ENCODE peak calls at places on chromosomes 4 and X, in eight cellular contexts. L, M, Z, O, R, F, H and I are unnamed samples. For H3K4me1, the result is how much of the 10 kb centered on the place peaks cover.

GRCh38 chr4:67751260-67751659 is 2.9 kb downstream of the GNRHR start:
- DNase-seq in L (no peak), M (no peak), F (no peak), H (peak), R (peak), O (no peak), Z (no peak), I (peak)

GRCh38 chr4:82629238-82630000 is 67.6 kb upstream of the TMEM150C start:
- DNase-seq in L (no peak), R (no peak), Z (no peak), F (no peak), M (no peak), H (peak), O (no peak), I (no peak)

GRCh38 chr4:181006509-181007290 is 1236.5 kb upstream of the TENM3 start:
- DNase-seq in Z (no peak), L (no peak), H (no peak), O (no peak), M (no peak), R (peak), F (no peak), I (no peak)

GRCh38 chr4:154818230-154818629 is 37.2 kb downstream of the RBM46 start:
- DNase-seq in H (no peak), L (no peak), M (no peak), O (no peak), Z (no peak), F (no peak), R (no peak), I (no peak)

GRCh38 chrX:135421537-135421931 is 210 bp upstream of the SMIM10L2A start:
- DNase-seq in R (peak), L (peak), O (peak), Z (peak), F (peak), M (peak), H (peak), I (peak)

GRCh38 chrX:47683171-47684145 is 24.5 kb upstream of the UXT start:
- DNase-seq in L (peak), R (no peak), H (no peak), M (no peak), O (no peak), Z (no peak), F (no peak), I (no peak)

GRCh38 chr4:142265536-142265935 is 580.6 kb downstream of the INPP4B start:
- DNase-seq in M (no peak), R (peak), L (no peak), F (no peak), H (peak), Z (no peak), O (no peak), I (peak)

GRCh38 chr4:184170996-184171395 is 46.7 kb downstream of the ENPP6 start:
- DNase-seq in O (peak), H (peak), Z (peak), R (peak), M (no peak), L (no peak), F (no peak), I (peak)

GRCh38 chrX:81301877-81302276 is 100.0 kb downstream of the SH3BGRL start:
- DNase-seq in F (no peak), H (peak), R (peak), L (no peak), Z (no peak), O (no peak), M (no peak), I (peak)

GRCh38 chr4:185142911-185143595 is at the start of gene SLC25A4:
- DNase-seq in R (peak), H (peak), O (peak), M (peak), Z (peak), L (peak), F (peak), I (peak)

GRCh38 chr4:88010921-88011320 is 3.5 kb downstream of the PKD2 start:
- DNase-seq in Z (no peak), H (peak), O (no peak), L (no peak), F (no peak), R (peak), M (no peak), I (peak)

GRCh38 chrX:54043084-54043483 is 1.2 kb downstream of the PHF8 start:
- DNase-seq in M (no peak), O (no peak), H (no peak), Z (no peak), L (no peak), F (peak), R (no peak), I (no peak)

GRCh38 chr4:99076292-99076976 is 12.2 kb downstream of the ADH5 start:
- DNase-seq in R (no peak), L (no peak), F (no peak), M (no peak), H (no peak), O (no peak), Z (no peak), I (no peak)

GRCh38 chrX:44529315-44529714 is 13.3 kb downstream of the FUNDC1 start:
- DNase-seq in M (no peak), R (no peak), L (no peak), Z (no peak), F (no peak), O (no peak), H (peak), I (no peak)

GRCh38 chr4:188714907-188715306 is 575.7 kb downstream of the TRIML1 start:
- DNase-seq in R (peak), F (no peak), M (no peak), Z (no peak), H (peak), L (no peak), O (no peak), I (peak)

GRCh38 chr4:48290146-48290772 is 20.6 kb upstream of the TEC start:
- DNase-seq in L (peak), R (no peak), H (no peak), O (no peak), F (no peak), Z (peak), M (peak), I (no peak)

GRCh38 chrX:148871422-148872152 is 371.2 kb downstream of the AFF2 start:
- DNase-seq in H (peak), R (peak), L (no peak), O (no peak), M (no peak), Z (no peak), F (no peak), I (peak)

GRCh38 chr4:144208074-144208473 is 67.6 kb upstream of the GYPA start:
- DNase-seq in M (no peak), F (no peak), R (no peak), O (no peak), L (no peak), Z (no peak), H (no peak), I (no peak)

GRCh38 chrX:68307767-68308166 is 125.5 kb downstream of the OPHN1 start:
- DNase-seq in O (no peak), R (peak), H (peak), F (no peak), L (no peak), Z (no peak), M (no peak), I (peak)

GRCh38 chr4:185510803-185511202 is 24.5 kb downstream of the PDLIM3 start:
- DNase-seq in H (no peak), Z (no peak), L (no peak), O (no peak), F (no peak), M (no peak), R (no peak), I (no peak)

GRCh38 chr4:71553605-71554004 is 214.8 kb downstream of the SLC4A4 start:
- DNase-seq in M (peak), R (peak), Z (peak), H (peak), L (peak), O (no peak), F (no peak), I (no peak)

GRCh38 chr4:71549516-71550160 is 210.8 kb downstream of the SLC4A4 start:
- DNase-seq in L (no peak), F (no peak), Z (no peak), H (peak), O (no peak), R (no peak), M (no peak), I (no peak)

GRCh38 chr4:71545168-71545567 is 206.3 kb downstream of the SLC4A4 start:
- DNase-seq in H (peak), R (peak), O (no peak), F (no peak), M (no peak), Z (no peak), L (no peak), I (peak)

GRCh38 chr4:71554025-71554424 is 215.2 kb downstream of the SLC4A4 start:
- DNase-seq in O (no peak), L (no peak), H (no peak), R (no peak), F (no peak), Z (no peak), M (no peak), I (no peak)

DNA sequence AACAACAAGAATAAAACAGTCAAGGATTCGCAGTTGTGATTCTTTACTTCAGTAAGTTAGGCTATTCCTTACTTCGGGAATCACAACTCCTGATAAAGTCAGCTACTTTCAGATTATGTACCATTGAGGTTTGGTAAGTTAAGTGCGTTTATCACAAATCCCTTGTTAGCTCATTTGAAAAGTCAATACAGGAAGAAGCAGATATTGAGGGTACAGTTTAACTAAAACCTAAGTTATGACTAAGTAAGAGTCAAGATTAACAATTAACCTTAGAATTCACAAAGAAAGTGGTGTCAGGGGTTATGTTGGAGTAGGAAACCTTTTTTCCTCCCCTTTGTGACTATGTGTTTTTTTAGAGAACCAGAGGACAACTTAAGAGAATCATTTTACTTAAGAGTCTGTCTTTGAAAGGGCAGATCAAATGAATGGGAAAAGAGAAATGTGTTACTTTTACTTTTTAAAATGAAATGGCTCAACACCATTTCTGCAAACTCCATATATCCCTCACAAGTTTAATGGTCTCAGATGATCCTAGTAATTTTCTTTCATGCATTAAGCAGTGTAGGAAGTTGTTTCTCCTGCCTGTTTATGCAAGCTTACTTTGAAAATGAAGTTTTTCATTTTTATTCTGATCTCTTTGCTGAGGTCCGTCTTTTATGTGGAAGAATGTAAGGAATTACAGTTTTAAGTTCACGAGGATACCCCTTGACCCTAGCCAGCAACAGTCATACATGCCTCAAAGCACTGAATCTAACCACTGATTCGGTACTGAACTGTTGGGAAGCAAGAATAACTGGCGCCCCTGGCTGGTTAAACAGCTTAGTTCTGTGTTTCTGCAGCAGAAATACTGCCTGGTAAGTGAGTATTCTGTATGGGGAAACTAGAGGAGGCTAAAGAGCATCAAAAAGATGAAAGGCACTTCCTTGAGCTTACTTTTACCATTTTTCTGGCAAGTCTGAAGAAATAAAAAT is 211.7 kb downstream of the SLC4A4 start:
- DNase-seq in L (no peak), Z (peak), H (peak), M (peak), F (no peak), O (no peak), R (peak), I (peak)
- H2AFZ ChIP-seq in L (no peak), Z (no peak), H (no peak), M (no peak), F (no peak), O (no peak), R (no peak), I (no peak)

GRCh38 chr4:86452323-86452995 is 92.6 kb upstream of the MAPK10 start:
- DNase-seq in R (no peak), O (no peak), L (no peak), F (no peak), Z (no peak), M (no peak), H (peak), I (no peak)
- H3K4me1 ChIP-seq in R (under half), O (under half), L (under half), F (under half), Z (half or more), M (under half), H (under half), I (under half)

GRCh38 chrX:129650821-129651510 is 3.8 kb downstream of the APLN start:
- DNase-seq in O (peak), L (no peak), M (no peak), Z (no peak), F (no peak), R (no peak), H (no peak), I (no peak)

GRCh38 chrX:129653181-129653984 is 1.4 kb downstream of the APLN start:
- DNase-seq in F (no peak), Z (no peak), H (no peak), R (no peak), L (no peak), M (no peak), O (peak), I (no peak)

GRCh38 chrX:129653985-129654651 is 638 bp downstream of the APLN start:
- DNase-seq in F (no peak), L (no peak), H (no peak), Z (no peak), M (peak), R (peak), O (no peak), I (no peak)

GRCh38 chrX:129651756-129652564 is 2.8 kb downstream of the APLN start:
- DNase-seq in F (no peak), H (no peak), M (no peak), O (peak), R (no peak), L (no peak), Z (no peak), I (no peak)

DNA sequence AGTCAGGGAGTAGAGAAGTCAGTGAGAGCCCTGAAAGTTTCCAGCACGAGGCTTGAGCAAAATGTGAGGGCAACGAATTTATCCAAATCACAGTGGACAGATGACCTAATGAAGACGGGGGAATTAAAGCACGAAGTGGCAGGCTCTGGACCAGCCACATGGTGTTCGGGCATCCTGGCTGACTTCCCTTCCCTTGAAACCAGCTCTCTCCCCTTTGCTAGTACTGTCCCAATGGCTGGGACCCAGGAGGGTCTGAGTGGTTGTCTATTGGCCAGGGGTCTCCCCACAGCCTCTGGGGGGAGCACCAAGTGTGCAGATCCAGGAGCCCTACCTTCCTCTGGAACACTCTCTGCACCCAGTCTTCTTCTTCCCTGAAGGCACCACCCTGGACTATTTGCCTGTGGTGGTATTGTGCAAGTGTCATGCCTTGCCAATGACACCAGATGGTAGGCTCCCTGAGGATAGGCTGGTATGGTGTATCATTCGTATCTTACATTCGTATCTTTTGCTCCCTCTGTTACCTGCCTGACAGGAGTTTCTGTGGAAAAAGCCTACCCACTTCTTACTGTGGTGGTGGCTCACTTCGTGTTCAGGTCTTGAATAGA is 2.1 kb downstream of the APLN start:
- DNase-seq in R (no peak), Z (no peak), F (no peak), L (no peak), H (no peak), M (no peak), O (peak), I (no peak)
- H2AFZ ChIP-seq in R (no peak), Z (no peak), F (no peak), L (no peak), H (no peak), M (no peak), O (no peak), I (no peak)

GRCh38 chr4:80268081-80268823 is 1.8 kb downstream of the FGF5 start:
- DNase-seq in L (no peak), Z (peak), F (no peak), O (peak), R (peak), H (peak), M (peak), I (peak)
- H3K4me1 ChIP-seq in L (under half), Z (under half), F (under half), O (under half), R (under half), H (under half), M (under half), I (under half)

GRCh38 chr4:109234596-109234995 is 67.9 kb downstream of the COL25A1 start:
- DNase-seq in O (no peak), Z (no peak), R (no peak), F (no peak), H (no peak), L (no peak), M (no peak), I (no peak)

GRCh38 chr4:109231331-109231730 is 71.1 kb downstream of the COL25A1 start:
- DNase-seq in M (no peak), F (no peak), R (no peak), H (no peak), L (no peak), Z (no peak), O (no peak), I (no peak)

GRCh38 chr4:109233585-109233984 is 68.9 kb downstream of the COL25A1 start:
- DNase-seq in L (no peak), F (no peak), Z (no peak), M (no peak), O (no peak), H (no peak), R (no peak), I (no peak)

GRCh38 chr4:109235683-109236082 is 66.8 kb downstream of the COL25A1 start:
- DNase-seq in M (no peak), R (no peak), Z (no peak), O (no peak), H (no peak), L (no peak), F (no peak), I (no peak)

GRCh38 chr4:109232666-109233065 is 69.8 kb downstream of the COL25A1 start:
- DNase-seq in F (no peak), H (no peak), O (no peak), R (peak), Z (no peak), M (no peak), L (no peak), I (peak)
- H2AFZ ChIP-seq in F (no peak), H (no peak), O (no peak), R (no peak), Z (no peak), M (no peak), L (no peak), I (no peak)

DNA sequence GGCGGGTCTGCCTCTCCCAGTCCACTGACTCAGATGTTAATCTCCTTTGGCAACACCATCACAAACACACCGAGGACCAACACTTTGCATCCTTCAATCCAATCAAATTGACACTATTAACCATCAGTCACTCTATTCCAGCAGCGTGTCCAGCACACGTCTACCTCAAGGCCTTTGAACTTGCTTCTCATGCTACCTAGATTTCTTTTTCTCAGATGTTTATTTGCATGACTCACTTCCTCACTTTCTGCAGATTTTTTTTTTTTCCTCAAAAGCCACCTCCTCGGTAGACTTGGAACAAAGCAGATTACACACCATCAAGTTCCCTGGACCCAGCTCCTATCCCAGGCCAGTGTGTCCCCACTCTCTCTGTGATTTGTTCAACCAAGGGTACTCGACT is 49.5 kb downstream of the SUPT20HL2 start:
- DNase-seq in R (peak), Z (no peak), H (peak), L (no peak), F (no peak), M (no peak), O (no peak), I (no peak)
- H3K4me1 ChIP-seq in R (under half), Z (under half), H (under half), L (under half), F (under half), M (under half), O (under half), I (under half)

DNA sequence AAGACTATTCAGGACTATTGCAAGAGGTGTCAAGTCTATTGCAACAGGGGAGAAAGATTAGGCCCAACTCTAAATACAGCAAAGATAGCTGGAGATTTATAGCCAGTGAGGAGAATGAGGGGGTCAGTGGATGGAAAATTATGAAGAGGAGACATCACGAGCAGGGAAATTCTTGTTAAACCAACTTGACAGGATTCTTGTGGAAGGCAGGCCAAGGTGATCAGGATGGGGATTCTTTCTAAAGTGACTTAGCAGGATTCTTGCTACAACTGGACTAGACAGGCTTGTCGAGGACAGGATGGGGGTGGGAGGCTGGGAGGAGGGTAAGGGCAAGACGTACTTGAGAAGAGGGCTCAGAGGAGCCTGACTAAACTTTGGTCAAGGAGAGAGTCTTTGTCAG is 89.0 kb downstream of the PHEX start:
- DNase-seq in R (no peak), F (no peak), O (no peak), Z (no peak), M (no peak), H (no peak), L (no peak), I (no peak)
- H2AFZ ChIP-seq in R (no peak), F (peak), O (no peak), Z (no peak), M (no peak), H (no peak), L (no peak), I (no peak)

GRCh38 chr4:2483237-2483636 is 14.3 kb downstream of the RNF4 start:
- DNase-seq in R (no peak), Z (no peak), L (no peak), H (no peak), F (no peak), M (no peak), O (no peak), I (no peak)
- H3K4me1 ChIP-seq in R (under half), Z (under half), L (under half), H (under half), F (under half), M (under half), O (under half), I (under half)